ENCODE peak calls at places on chromosomes 3 and 15, in five cellular contexts. K is H1, R is IMR-90, H is mesenchymal stem cell, X is mesendoderm. S is an unnamed sample.

GRCh38 chr15:77720155-77720554 is 87.4 kb upstream of the LINGO1 start:
- DNase-seq in H (no peak), X (no peak), K (no peak), R (no peak), S (no peak)

GRCh38 chr3:73623996-73624362 is 762 bp downstream of the PDZRN3 start:
- DNase-seq in R (peak; percentile 85), K (peak; percentile 79), X (peak; percentile 86), H (peak; percentile 84), S (no peak)

GRCh38 chr15:56040081-56041035 is 46.9 kb upstream of the NEDD4 start:
- DNase-seq in R (peak; percentile 98), H (peak; percentile 99), X (peak; percentile 95), K (no peak), S (peak; percentile 14)

GRCh38 chr3:179929091-179929529 is 107.6 kb downstream of the PEX5L start:
- DNase-seq in R (peak; percentile 60), H (peak; percentile 48), K (peak; percentile 71), X (peak; percentile 73), S (peak; percentile 71)

GRCh38 chr15:78312551-78312950 is 13.1 kb upstream of the SKIC8 start:
- DNase-seq in H (no peak), K (no peak), R (no peak), X (no peak), S (no peak)

GRCh38 chr15:90936823-90937222 is 1.7 kb downstream of the UNC45A start:
- DNase-seq in H (no peak), X (no peak), R (no peak), K (no peak), S (no peak)

GRCh38 chr3:188468672-188469071 is 314.7 kb downstream of the LPP start:
- DNase-seq in X (no peak), K (no peak), H (peak; percentile 84), R (no peak), S (no peak)

GRCh38 chr3:50251220-50251619 is 15.2 kb downstream of the GNAI2 start:
- DNase-seq in X (no peak), H (peak; percentile 63), K (no peak), R (peak; percentile 94), S (no peak)

GRCh38 chr15:52626671-52627369 is 52.4 kb downstream of the ATOSA start:
- DNase-seq in H (no peak), X (no peak), K (no peak), R (no peak), S (no peak)

GRCh38 chr3:150763841-150764483 is 993 bp upstream of the SIAH2 start:
- DNase-seq in H (peak; percentile 74), R (peak; percentile 54), X (peak; percentile 75), K (no peak), S (peak; percentile 32)

GRCh38 chr3:150763122-150763840 is at the start of gene SIAH2:
- DNase-seq in R (peak; percentile 93), K (peak; percentile 81), H (peak; percentile 96), X (peak; percentile 91), S (peak; percentile 80)

GRCh38 chr3:150761831-150762661 is 923 bp downstream of the SIAH2 start:
- DNase-seq in H (peak; percentile 81), R (peak; percentile 56), K (peak; percentile 60), X (peak; percentile 70), S (peak; percentile 41)

GRCh38 chr3:150760431-150761200 is 2.4 kb downstream of the SIAH2 start:
- DNase-seq in H (peak; percentile 30), K (no peak), R (no peak), X (no peak), S (no peak)

DNA sequence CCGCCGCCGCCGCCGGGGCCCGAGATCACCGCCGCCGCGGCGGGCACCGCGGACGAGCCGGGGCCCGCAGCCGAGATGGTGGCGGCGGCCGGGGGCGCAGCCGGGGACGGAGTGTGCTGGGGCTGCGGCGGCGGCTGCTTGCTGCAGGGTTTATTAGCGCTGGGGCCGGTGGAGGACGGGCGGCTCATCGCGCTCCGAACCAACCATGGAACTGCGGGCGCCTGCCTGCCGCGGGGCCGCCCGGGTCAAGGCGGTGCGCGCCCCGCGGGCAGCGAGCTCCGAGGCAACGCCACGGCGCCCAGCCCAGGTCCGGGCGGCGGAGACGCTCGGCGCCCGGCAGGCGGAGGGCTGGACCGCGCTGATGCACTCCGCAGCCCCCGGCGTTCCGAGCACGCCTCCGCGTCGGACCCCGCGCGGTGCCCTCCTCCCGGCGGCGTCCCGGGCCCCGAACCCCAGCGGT is 277 bp downstream of the SIAH2 start:
- DNase-seq in X (no peak), K (no peak), H (no peak), R (no peak), S (no peak)
- H2BK120ac ChIP-seq in X (no peak overlapping the region), K (no peak overlapping the region), H (peak overlapping the region; percentile 71), R (no peak overlapping the region), S (no peak overlapping the region)

GRCh38 chr3:53523346-53523745 is 28.9 kb downstream of the CACNA1D start:
- DNase-seq in K (no peak), X (no peak), R (no peak), H (no peak), S (no peak)
- H3K4me3 ChIP-seq in K (no peak overlapping the region), X (no peak overlapping the region), R (no peak overlapping the region), H (no peak overlapping the region), S (no peak overlapping the region)

DNA sequence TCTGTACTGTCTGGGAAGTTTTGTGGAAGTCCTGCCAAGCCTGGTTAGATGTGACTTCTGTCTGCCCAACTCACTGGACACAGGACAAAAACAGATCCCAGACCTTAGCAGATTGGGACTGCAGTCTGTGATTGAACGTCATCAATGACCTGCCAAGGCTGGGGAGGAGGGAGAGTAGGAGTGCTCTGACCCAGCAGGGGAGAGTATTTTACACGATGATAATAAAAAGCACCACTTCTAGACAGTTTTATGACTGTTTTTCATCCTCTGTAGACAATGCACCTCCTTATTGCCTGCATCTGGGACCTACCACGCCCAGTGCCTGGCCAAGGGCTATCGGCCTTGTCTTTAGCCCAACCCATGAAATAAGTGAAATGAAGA is 102.3 kb upstream of the NR2E3 start:
- DNase-seq in K (no peak), H (peak; percentile 32), X (no peak), R (no peak), S (no peak)
- H2BK15ac ChIP-seq in K (no peak overlapping the region), H (no peak overlapping the region), X (no peak overlapping the region), R (peak overlapping the region; percentile 26), S (no peak overlapping the region)

DNA sequence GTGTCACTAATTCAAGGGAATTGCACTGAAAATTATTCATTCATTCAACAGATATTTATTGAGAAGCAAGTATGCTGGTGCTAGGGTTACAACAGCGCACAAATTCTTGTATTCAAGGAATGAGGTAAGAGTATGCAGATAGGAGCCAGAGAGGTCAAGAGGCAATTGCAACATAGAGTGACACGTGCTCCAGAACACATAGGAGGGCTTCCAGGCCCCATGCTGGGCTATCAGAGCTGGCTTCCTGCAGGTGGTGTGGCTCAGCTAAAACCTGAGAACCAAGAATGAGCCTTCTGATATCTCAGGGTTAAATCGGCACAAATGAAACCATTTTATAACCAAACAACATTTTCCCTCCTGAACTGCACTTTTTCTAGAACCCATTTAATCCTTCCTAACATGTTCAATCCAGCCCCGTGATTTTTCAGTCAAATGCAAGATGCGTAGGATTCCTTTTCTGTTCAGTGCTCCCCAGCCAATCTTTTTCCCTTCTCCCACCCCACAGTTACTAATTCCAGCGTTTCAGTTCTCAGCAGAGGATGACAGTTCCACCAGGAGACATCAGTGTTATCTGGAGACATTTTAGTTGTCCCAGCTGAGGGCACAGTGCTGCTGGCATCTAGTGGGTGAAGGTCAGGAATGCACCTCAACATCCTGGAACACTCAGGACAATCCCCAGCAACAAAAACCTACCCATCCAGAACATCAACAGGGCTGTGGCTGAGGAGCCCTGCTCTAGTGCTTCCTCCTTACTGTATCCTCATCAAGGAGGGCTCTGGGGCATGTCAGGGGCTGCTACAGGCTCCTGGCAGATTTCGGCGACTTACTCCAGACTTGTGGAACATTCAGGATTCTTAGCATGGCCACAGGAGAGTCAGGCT is 13.1 kb downstream of the CCR5AS start:
- DNase-seq in R (peak; percentile 47), X (peak; percentile 90), H (no peak), K (no peak), S (no peak)
- H2BK120ac ChIP-seq in R (no peak overlapping the region), X (no peak overlapping the region), H (no peak overlapping the region), K (no peak overlapping the region), S (no peak overlapping the region)

DNA sequence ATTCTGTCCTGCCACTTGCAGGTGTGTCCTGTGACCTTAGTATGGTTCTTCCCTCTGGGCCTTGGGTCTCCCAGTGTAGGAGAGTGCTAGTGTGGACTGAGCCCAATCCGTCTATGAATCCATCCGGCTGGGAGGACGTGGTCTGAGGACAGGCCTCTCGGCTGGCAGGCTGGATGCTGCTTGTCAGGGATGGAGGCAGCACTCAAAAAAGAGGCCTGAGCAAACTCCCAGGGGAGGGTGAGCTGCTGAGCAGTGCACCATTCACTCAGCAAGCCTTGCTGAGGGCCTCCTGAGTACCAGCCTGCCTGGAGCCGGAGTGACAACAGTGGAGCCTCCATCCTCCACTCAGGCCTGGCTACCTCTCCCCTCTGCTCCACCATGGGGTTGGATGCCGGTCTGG is 1.7 kb upstream of the DUSP7 start:
- DNase-seq in R (no peak), K (no peak), H (no peak), X (no peak), S (no peak)
- H3K4me3 ChIP-seq in R (no peak overlapping the region), K (no peak overlapping the region), H (no peak overlapping the region), X (no peak overlapping the region), S (no peak overlapping the region)

GRCh38 chr15:31245135-31245689 is 81.4 kb upstream of the KLF13 start:
- DNase-seq in H (no peak), X (no peak), K (no peak), R (no peak), S (no peak)

GRCh38 chr15:31245756-31246155 is 80.9 kb upstream of the KLF13 start:
- DNase-seq in X (no peak), K (no peak), R (no peak), H (no peak), S (no peak)

GRCh38 chr15:31248263-31248662 is 78.4 kb upstream of the KLF13 start:
- DNase-seq in R (no peak), K (no peak), X (no peak), H (no peak), S (no peak)

GRCh38 chr15:31248951-31249350 is 77.7 kb upstream of the KLF13 start:
- DNase-seq in R (no peak), H (no peak), K (no peak), X (no peak), S (no peak)

GRCh38 chr15:31247404-31247803 is 79.2 kb upstream of the KLF13 start:
- DNase-seq in K (no peak), R (no peak), H (no peak), X (no peak), S (no peak)
- H2BK15ac ChIP-seq in K (no peak overlapping the region), R (no peak overlapping the region), H (no peak overlapping the region), X (no peak overlapping the region), S (no peak overlapping the region)

DNA sequence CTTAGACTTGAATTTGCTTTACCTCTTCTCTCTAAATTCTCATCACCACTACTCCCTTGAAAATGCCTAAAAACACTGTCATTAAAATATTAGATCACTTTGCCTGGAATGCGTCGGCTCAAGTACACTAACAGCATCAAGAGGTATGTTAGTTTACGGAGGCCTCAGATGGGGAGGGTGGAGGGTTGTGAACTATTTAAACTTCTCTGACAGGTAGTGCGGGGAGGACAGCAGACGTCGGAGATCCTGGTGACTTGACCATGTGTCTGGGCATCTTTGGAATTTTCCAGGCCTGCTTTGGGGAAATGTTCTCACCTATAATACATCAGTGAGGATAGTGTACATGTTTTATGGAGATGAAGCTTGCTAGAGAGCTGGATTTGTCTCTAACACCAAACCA is 9.7 kb downstream of the ESYT3 start:
- DNase-seq in X (no peak), R (no peak), K (no peak), H (no peak), S (no peak)
- H2BK120ac ChIP-seq in X (no peak overlapping the region), R (no peak overlapping the region), K (no peak overlapping the region), H (no peak overlapping the region), S (no peak overlapping the region)

S was measured in neuronal stem cell.